ENCODE peak calls at places on chromosomes 6 and 20, in four cellular contexts. One of them, this sample, is unnamed.

GRCh38 chr6:144283781-144284473 is 1.2 kb upstream of the UTRN start:
- DNase-seq in nucleus accumbens: no peak
- DNase-seq in lung: peak; percentile 7
- DNase-seq in neural crest cell: no peak
- DNase-seq in this sample: peak; percentile 9

GRCh38 chr6:154932562-154933027 is 62.5 kb upstream of the TIAM2 start:
- DNase-seq in nucleus accumbens: no peak
- DNase-seq in lung: no peak
- DNase-seq in neural crest cell: no peak
- DNase-seq in this sample: peak; percentile 58

GRCh38 chr6:87322304-87323212 is at the start of gene SMIM8:
- DNase-seq in nucleus accumbens: peak; percentile 73
- DNase-seq in lung: peak; percentile 85
- DNase-seq in neural crest cell: peak; percentile 83
- DNase-seq in this sample: peak; percentile 75

GRCh38 chr20:64192406-64192805 is 28.2 kb downstream of the MYT1 start:
- DNase-seq in nucleus accumbens: no peak
- DNase-seq in lung: no peak
- DNase-seq in neural crest cell: peak; percentile 51
- DNase-seq in this sample: no peak

GRCh38 chr6:145798530-145798929 is 16.1 kb downstream of the FBXO30 start:
- DNase-seq in nucleus accumbens: no peak
- DNase-seq in lung: no peak
- DNase-seq in neural crest cell: no peak
- DNase-seq in this sample: no peak

GRCh38 chr6:2134559-2134958 is 110.8 kb downstream of the GMDS start:
- DNase-seq in nucleus accumbens: no peak
- DNase-seq in lung: no peak
- DNase-seq in neural crest cell: no peak
- DNase-seq in this sample: no peak

GRCh38 chr6:84791233-84791632 is 26.8 kb upstream of the TBX18 start:
- DNase-seq in nucleus accumbens: no peak
- DNase-seq in lung: no peak
- DNase-seq in neural crest cell: no peak
- DNase-seq in this sample: peak; percentile 63

GRCh38 chr20:46117704-46118467 is at the start of gene CD40:
- DNase-seq in nucleus accumbens: peak; percentile 12
- DNase-seq in lung: peak; percentile 86
- DNase-seq in neural crest cell: peak; percentile 71
- DNase-seq in this sample: peak; percentile 90

GRCh38 chr6:125363010-125363359 is 61.2 kb upstream of the HDDC2 start:
- DNase-seq in nucleus accumbens: peak; percentile 57
- DNase-seq in lung: no peak
- DNase-seq in neural crest cell: no peak
- DNase-seq in this sample: no peak

GRCh38 chr6:31041372-31041974 is 31.2 kb downstream of the MUC22 start:
- DNase-seq in nucleus accumbens: no peak
- DNase-seq in lung: no peak
- DNase-seq in neural crest cell: no peak
- DNase-seq in this sample: no peak

GRCh38 chr20:37907677-37908397 is 4.9 kb downstream of the VSTM2L start:
- DNase-seq in nucleus accumbens: no peak
- DNase-seq in lung: no peak
- DNase-seq in neural crest cell: peak; percentile 42
- DNase-seq in this sample: peak; percentile 73

GRCh38 chr20:44615169-44615791 is 32.9 kb downstream of the PKIG start:
- DNase-seq in nucleus accumbens: peak; percentile 23
- DNase-seq in lung: no peak
- DNase-seq in neural crest cell: no peak
- DNase-seq in this sample: no peak

GRCh38 chr6:46199387-46199786 is 28.6 kb upstream of the ENPP5 start:
- DNase-seq in nucleus accumbens: no peak
- DNase-seq in lung: no peak
- DNase-seq in neural crest cell: no peak
- DNase-seq in this sample: no peak

GRCh38 chr6:138570716-138571020 is 71.4 kb upstream of the NHSL1 start:
- DNase-seq in nucleus accumbens: no peak
- DNase-seq in lung: no peak
- DNase-seq in neural crest cell: no peak
- DNase-seq in this sample: no peak

GRCh38 chr6:48032156-48032555 is 78.8 kb downstream of the PTCHD4 start:
- DNase-seq in nucleus accumbens: no peak
- DNase-seq in lung: no peak
- DNase-seq in neural crest cell: no peak
- DNase-seq in this sample: peak; percentile 87

GRCh38 chr6:158496700-158497099 is 63.2 kb upstream of the TMEM181 start:
- DNase-seq in nucleus accumbens: no peak
- DNase-seq in lung: no peak
- DNase-seq in neural crest cell: no peak
- DNase-seq in this sample: no peak

GRCh38 chr6:163739968-163740367 is 325.4 kb downstream of the QKI start:
- DNase-seq in nucleus accumbens: no peak
- DNase-seq in lung: no peak
- DNase-seq in neural crest cell: no peak
- DNase-seq in this sample: no peak

GRCh38 chr6:11064836-11065235 is 20.7 kb upstream of the ELOVL2 start:
- DNase-seq in nucleus accumbens: peak; percentile 27
- DNase-seq in lung: no peak
- DNase-seq in neural crest cell: no peak
- DNase-seq in this sample: no peak

GRCh38 chr6:62285612-62286469 is at the start of gene KHDRBS2:
- DNase-seq in nucleus accumbens: peak; percentile 91
- DNase-seq in lung: peak; percentile 91
- DNase-seq in neural crest cell: peak; percentile 86
- DNase-seq in this sample: peak; percentile 94

GRCh38 chr6:151089916-151090443 is 149.8 kb upstream of the AKAP12 start:
- DNase-seq in nucleus accumbens: no peak
- DNase-seq in lung: no peak
- DNase-seq in neural crest cell: no peak
- DNase-seq in this sample: no peak

GRCh38 chr6:105429676-105430075 is 26.8 kb upstream of the PREP start:
- DNase-seq in nucleus accumbens: no peak
- DNase-seq in lung: no peak
- DNase-seq in neural crest cell: no peak
- DNase-seq in this sample: no peak

GRCh38 chr6:129203190-129203900 is 320.4 kb downstream of the LAMA2 start:
- DNase-seq in nucleus accumbens: no peak
- DNase-seq in lung: no peak
- DNase-seq in neural crest cell: no peak
- DNase-seq in this sample: no peak

GRCh38 chr20:47318596-47319516 is 37.6 kb downstream of the ZMYND8 start:
- DNase-seq in nucleus accumbens: peak; percentile 67
- DNase-seq in lung: peak; percentile 91
- DNase-seq in neural crest cell: peak; percentile 43
- DNase-seq in this sample: peak; percentile 89

GRCh38 chr20:4870906-4871305 is 130.4 kb downstream of the SLC23A2 start:
- DNase-seq in nucleus accumbens: no peak
- DNase-seq in lung: no peak
- DNase-seq in neural crest cell: no peak
- DNase-seq in this sample: no peak

GRCh38 chr6:107491059-107491609 is 1.2 kb downstream of the SOBP start:
- DNase-seq in nucleus accumbens: peak; percentile 66
- DNase-seq in lung: peak; percentile 38
- DNase-seq in neural crest cell: peak; percentile 60
- DNase-seq in this sample: peak; percentile 78

GRCh38 chr6:100485268-100485667 is 20.5 kb upstream of the SIM1 start:
- DNase-seq in nucleus accumbens: no peak
- DNase-seq in lung: no peak
- DNase-seq in neural crest cell: no peak
- DNase-seq in this sample: no peak

GRCh38 chr20:38601216-38602184 is at the start of gene ARHGAP40:
- DNase-seq in nucleus accumbens: peak; percentile 19
- DNase-seq in lung: no peak
- DNase-seq in neural crest cell: no peak
- DNase-seq in this sample: no peak

GRCh38 chr20:2151805-2152727 is 50.4 kb downstream of the STK35 start:
- DNase-seq in nucleus accumbens: no peak
- DNase-seq in lung: peak; percentile 40
- DNase-seq in neural crest cell: no peak
- DNase-seq in this sample: peak; percentile 38

GRCh38 chr6:123415844-123416468 is 220.8 kb downstream of the TRDN start:
- DNase-seq in nucleus accumbens: peak; percentile 2
- DNase-seq in lung: peak; percentile 43
- DNase-seq in neural crest cell: peak; percentile 61
- DNase-seq in this sample: peak; percentile 63